ENCODE peak calls at places on chromosome X, in ten cellular contexts. P is left lung, V is B cell, M is upper lobe of right lung, U is right lobe of liver, J is neural crest cell, Q is bronchial epithelial cell, O is prostate gland, H is epithelial cell of esophagus, B is heart right ventricle. S is an unnamed sample.

GRCh38 chrX:79147477-79147876 is 3.0 kb downstream of the GPR174 start:
- DNase-seq in U (no peak), M (no peak), B (no peak), V (no peak), O (no peak), Q (no peak), H (no peak), J (no peak), P (no peak), S (no peak)

GRCh38 chrX:28133763-28134162 is 152.5 kb upstream of the DCAF8L1 start:
- DNase-seq in V (no peak), M (no peak), B (no peak), J (no peak), P (no peak), Q (no peak), O (no peak), H (no peak), U (no peak), S (no peak)

GRCh38 chrX:17494231-17494630 is 119.2 kb downstream of the NHS start:
- DNase-seq in V (no peak), O (no peak), B (no peak), H (no peak), P (no peak), U (no peak), Q (no peak), J (no peak), M (no peak), S (no peak)

GRCh38 chrX:65300104-65300809 is 234.3 kb downstream of the LAS1L start:
- DNase-seq in H (no peak), U (no peak), Q (no peak), B (no peak), O (no peak), V (no peak), J (no peak), P (no peak), M (no peak), S (peak; percentile 10)

GRCh38 chrX:51851507-51852085 is 41.8 kb upstream of the MAGED1 start:
- DNase-seq in U (no peak), Q (peak; percentile 26), H (peak; percentile 63), V (no peak), P (no peak), O (no peak), B (no peak), J (no peak), M (no peak), S (no peak)

GRCh38 chrX:72634321-72634720 is 61.7 kb upstream of the HDAC8 start:
- DNase-seq in U (no peak), P (no peak), O (no peak), Q (no peak), H (no peak), B (no peak), V (no peak), J (no peak), M (no peak), S (no peak)

GRCh38 chrX:68685722-68686683 is 38.5 kb downstream of the STARD8 start:
- DNase-seq in U (no peak), O (no peak), P (peak; percentile 88), B (peak; percentile 60), J (peak; percentile 8), Q (no peak), V (no peak), M (peak; percentile 73), H (peak; percentile 17), S (peak; percentile 36)

GRCh38 chrX:38561951-38562719 is 793 bp downstream of the TSPAN7 start:
- DNase-seq in P (peak; percentile 60), Q (no peak), O (peak; percentile 4), U (peak; percentile 59), H (no peak), V (peak; percentile 16), B (peak; percentile 21), M (peak; percentile 63), J (peak; percentile 14), S (peak; percentile 69)

GRCh38 chrX:68999351-68999750 is 165.9 kb downstream of the PJA1 start:
- DNase-seq in Q (peak; percentile 92), P (no peak), B (no peak), O (no peak), M (no peak), U (no peak), V (no peak), J (no peak), H (peak; percentile 92), S (no peak)

GRCh38 chrX:150530821-150531220 is 37.6 kb upstream of the MTM1 start:
- DNase-seq in O (no peak), P (no peak), M (no peak), Q (no peak), U (no peak), H (no peak), B (no peak), V (no peak), J (no peak), S (no peak)

GRCh38 chrX:147602297-147602696 is 309.4 kb upstream of the FMR1 start:
- DNase-seq in Q (peak; percentile 0), P (no peak), M (no peak), V (no peak), J (no peak), U (no peak), B (no peak), O (no peak), H (peak; percentile 0), S (no peak)

GRCh38 chrX:100928660-100929613 is at the start of gene XKRX:
- DNase-seq in U (peak; percentile 59), B (peak; percentile 28), M (peak; percentile 86), P (peak; percentile 82), O (peak; percentile 5), H (peak; percentile 61), J (peak; percentile 13), V (peak; percentile 47), Q (peak; percentile 44), S (peak; percentile 33)

GRCh38 chrX:30577362-30577961 is at the start of gene TASL:
- DNase-seq in U (no peak), M (no peak), O (no peak), H (no peak), J (no peak), V (peak; percentile 55), Q (no peak), P (no peak), B (no peak), S (no peak)

GRCh38 chrX:23637187-23637586 is 30.1 kb upstream of the PRDX4 start:
- DNase-seq in B (no peak), U (no peak), O (no peak), J (no peak), P (no peak), M (no peak), Q (no peak), V (no peak), H (no peak), S (no peak)

GRCh38 chrX:7110821-7111276 is 36.7 kb upstream of the STS start:
- DNase-seq in P (no peak), B (no peak), V (no peak), O (no peak), M (no peak), H (no peak), J (no peak), Q (no peak), U (no peak), S (no peak)

GRCh38 chrX:153476628-153477027 is 6.3 kb upstream of the HAUS7 start:
- DNase-seq in O (no peak), U (no peak), J (no peak), H (no peak), P (no peak), V (no peak), Q (no peak), B (peak; percentile 43), M (no peak), S (no peak)

GRCh38 chrX:97638621-97639020 is 754.9 kb downstream of the RPA4 start:
- DNase-seq in Q (no peak), M (no peak), O (no peak), H (no peak), B (no peak), P (no peak), V (no peak), U (no peak), J (no peak), S (no peak)

GRCh38 chrX:101659601-101660063 is at the start of gene ARMCX2:
- DNase-seq in H (peak; percentile 50), P (peak; percentile 65), U (no peak), M (peak; percentile 67), Q (peak; percentile 37), O (peak; percentile 45), V (peak; percentile 38), B (peak; percentile 33), J (peak; percentile 10), S (peak; percentile 32)

GRCh38 chrX:133307637-133308485 is 89.7 kb upstream of the TFDP3 start:
- DNase-seq in P (no peak), J (peak; percentile 63), M (no peak), B (peak; percentile 37), O (no peak), V (no peak), U (no peak), H (no peak), Q (no peak), S (no peak)
- TF ChIP-seq CTCF in P (no peak), J (no peak), M (no peak), B (no peak), O (no peak), V (no peak), U (no peak), H (no peak), Q (no peak), S (no peak)

GRCh38 chrX:139967300-139967699 is 2.0 kb upstream of the CXorf66 start:
- DNase-seq in V (no peak), O (no peak), P (no peak), U (no peak), M (no peak), B (no peak), H (peak; percentile 0), J (no peak), Q (peak; percentile 0), S (no peak)
- TF ChIP-seq CTCF in V (no peak), O (no peak), P (no peak), U (peak; percentile 15), M (no peak), B (no peak), H (peak; percentile 29), J (peak; percentile 47), Q (peak; percentile 22), S (no peak)

GRCh38 chrX:2609431-2610238 is 81.5 kb upstream of the CD99 start:
- DNase-seq in Q (peak; percentile 45), J (peak; percentile 4), P (no peak), B (no peak), H (peak; percentile 34), V (no peak), U (no peak), O (no peak), M (no peak), S (no peak)
- TF ChIP-seq CTCF in Q (peak; percentile 20), J (peak; percentile 43), P (no peak), B (peak; percentile 44), H (no peak), V (peak; percentile 1), U (no peak), O (no peak), M (no peak), S (no peak)

DNA sequence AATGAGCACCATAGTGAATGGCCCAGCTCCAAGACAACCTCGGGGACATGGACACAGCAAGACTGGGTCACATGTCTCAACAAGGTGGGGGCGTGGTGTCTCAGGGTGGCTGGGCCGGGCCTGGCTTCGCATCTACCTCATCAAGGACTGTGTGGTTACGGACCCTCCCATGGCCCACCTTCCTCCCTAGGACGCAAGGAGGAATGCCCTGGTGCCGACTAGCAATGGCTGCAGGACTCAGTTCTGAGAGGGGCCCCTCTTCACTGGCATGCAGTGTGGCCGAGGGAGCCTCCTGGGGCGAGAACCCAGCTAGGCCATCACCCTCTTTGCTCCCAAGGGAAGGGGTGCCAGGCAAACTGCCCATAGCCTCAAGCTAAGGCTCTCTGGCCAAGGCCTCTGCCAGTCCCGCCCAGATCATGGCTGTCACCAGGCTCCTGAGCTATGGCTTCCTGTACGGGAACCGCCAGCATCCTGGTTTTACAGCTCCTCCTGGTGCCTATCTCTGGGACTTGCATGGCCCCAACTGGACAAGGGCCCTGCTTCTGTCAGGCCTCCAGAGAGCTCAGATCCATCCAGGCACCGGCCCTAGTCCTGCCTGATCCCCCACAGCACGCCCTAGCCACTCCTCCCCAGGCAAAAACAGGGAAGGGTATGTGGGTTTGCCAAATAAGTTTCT is 218.0 kb upstream of the AGTR2 start:
- DNase-seq in P (no peak), V (no peak), J (no peak), M (no peak), B (no peak), Q (no peak), U (no peak), O (no peak), H (no peak), S (no peak)
- TF ChIP-seq CTCF in P (no peak), V (no peak), J (no peak), M (no peak), B (no peak), Q (no peak), U (no peak), O (no peak), H (no peak), S (no peak)

S was measured in glutamatergic neuron.